ENCODE peak calls at places on chromosomes 2 and 18, in seven cellular contexts. One of them, this sample, is unnamed.

GRCh38 chr2:120609826-120610395 is 125.8 kb upstream of the GLI2 start:
- DNase-seq in SK-N-SH: no peak
- DNase-seq in H1: no peak
- DNase-seq in K562: no peak
- DNase-seq in HCT116: no peak
- DNase-seq in GM12878: no peak
- DNase-seq in HepG2: no peak
- DNase-seq in this sample: no peak

GRCh38 chr18:68152770-68153169 is 562.1 kb downstream of the TMX3 start:
- DNase-seq in SK-N-SH: no peak
- DNase-seq in H1: peak; percentile 41
- DNase-seq in K562: no peak
- DNase-seq in HCT116: no peak
- DNase-seq in GM12878: no peak
- DNase-seq in HepG2: peak; percentile 1
- DNase-seq in this sample: peak; percentile 53

GRCh38 chr2:219169950-219170654 is at the start of gene SLC23A3:
- DNase-seq in SK-N-SH: no peak
- DNase-seq in H1: no peak
- DNase-seq in K562: no peak
- DNase-seq in HCT116: no peak
- DNase-seq in GM12878: no peak
- DNase-seq in HepG2: no peak
- DNase-seq in this sample: no peak

GRCh38 chr2:140454717-140455116 is 1674.5 kb upstream of the NXPH2 start:
- DNase-seq in SK-N-SH: no peak
- DNase-seq in H1: no peak
- DNase-seq in K562: no peak
- DNase-seq in HCT116: peak; percentile 27
- DNase-seq in GM12878: no peak
- DNase-seq in HepG2: no peak
- DNase-seq in this sample: no peak

GRCh38 chr18:64713284-64713683 is 564.4 kb upstream of the LINC00305 start:
- DNase-seq in SK-N-SH: no peak
- DNase-seq in H1: no peak
- DNase-seq in K562: no peak
- DNase-seq in HCT116: no peak
- DNase-seq in GM12878: peak; percentile 24
- DNase-seq in HepG2: no peak
- DNase-seq in this sample: no peak

GRCh38 chr2:216761119-216761518 is 65.8 kb upstream of the IGFBP5 start:
- DNase-seq in SK-N-SH: no peak
- DNase-seq in H1: no peak
- DNase-seq in K562: no peak
- DNase-seq in HCT116: no peak
- DNase-seq in GM12878: no peak
- DNase-seq in HepG2: no peak
- DNase-seq in this sample: no peak

GRCh38 chr2:11104794-11105660 is 50.2 kb upstream of the SLC66A3 start:
- DNase-seq in SK-N-SH: no peak
- DNase-seq in H1: no peak
- DNase-seq in K562: no peak
- DNase-seq in HCT116: no peak
- DNase-seq in GM12878: no peak
- DNase-seq in HepG2: no peak
- DNase-seq in this sample: no peak

GRCh38 chr2:172927381-172928357 is 148.0 kb upstream of the MAP3K20 start:
- DNase-seq in SK-N-SH: no peak
- DNase-seq in H1: no peak
- DNase-seq in K562: no peak
- DNase-seq in HCT116: no peak
- DNase-seq in GM12878: no peak
- DNase-seq in HepG2: no peak
- DNase-seq in this sample: no peak

GRCh38 chr18:51028201-51028805 is 1.7 kb upstream of the SMAD4 start:
- DNase-seq in SK-N-SH: no peak
- DNase-seq in H1: no peak
- DNase-seq in K562: no peak
- DNase-seq in HCT116: peak; percentile 16
- DNase-seq in GM12878: no peak
- DNase-seq in HepG2: peak; percentile 65
- DNase-seq in this sample: no peak

GRCh38 chr2:192535956-192536685 is 341.4 kb upstream of the TMEFF2 start:
- DNase-seq in SK-N-SH: no peak
- DNase-seq in H1: no peak
- DNase-seq in K562: no peak
- DNase-seq in HCT116: no peak
- DNase-seq in GM12878: no peak
- DNase-seq in HepG2: no peak
- DNase-seq in this sample: no peak

GRCh38 chr2:30382995-30383394 is 64.1 kb upstream of the LCLAT1 start:
- DNase-seq in SK-N-SH: no peak
- DNase-seq in H1: no peak
- DNase-seq in K562: no peak
- DNase-seq in HCT116: no peak
- DNase-seq in GM12878: no peak
- DNase-seq in HepG2: no peak
- DNase-seq in this sample: no peak

GRCh38 chr18:47191956-47192355 is 15.8 kb upstream of the IER3IP1 start:
- DNase-seq in SK-N-SH: no peak
- DNase-seq in H1: no peak
- DNase-seq in K562: no peak
- DNase-seq in HCT116: no peak
- DNase-seq in GM12878: no peak
- DNase-seq in HepG2: peak; percentile 32
- DNase-seq in this sample: no peak

GRCh38 chr2:205706769-205707375 is 24.6 kb downstream of the NRP2 start:
- DNase-seq in SK-N-SH: no peak
- DNase-seq in H1: no peak
- DNase-seq in K562: no peak
- DNase-seq in HCT116: no peak
- DNase-seq in GM12878: peak; percentile 84
- DNase-seq in HepG2: no peak
- DNase-seq in this sample: no peak

GRCh38 chr2:12702661-12703121 is 14.0 kb upstream of the TRIB2 start:
- DNase-seq in SK-N-SH: no peak
- DNase-seq in H1: no peak
- DNase-seq in K562: no peak
- DNase-seq in HCT116: no peak
- DNase-seq in GM12878: no peak
- DNase-seq in HepG2: no peak
- DNase-seq in this sample: no peak
- TF ChIP-seq JUND in SK-N-SH: no peak
- TF ChIP-seq JUND in H1: no peak
- TF ChIP-seq JUND in K562: no peak
- TF ChIP-seq JUND in HCT116: no peak
- TF ChIP-seq JUND in GM12878: no peak
- TF ChIP-seq JUND in HepG2: no peak
- TF ChIP-seq JUND in this sample: no peak

GRCh38 chr18:36688020-36688965 is 140.5 kb downstream of the TPGS2 start:
- DNase-seq in SK-N-SH: peak; percentile 70
- DNase-seq in H1: no peak
- DNase-seq in K562: peak; percentile 79
- DNase-seq in HCT116: peak; percentile 52
- DNase-seq in GM12878: peak; percentile 9
- DNase-seq in HepG2: peak; percentile 52
- DNase-seq in this sample: peak; percentile 26
- TF ChIP-seq JUND in SK-N-SH: no peak
- TF ChIP-seq JUND in H1: no peak
- TF ChIP-seq JUND in K562: no peak
- TF ChIP-seq JUND in HCT116: no peak
- TF ChIP-seq JUND in GM12878: no peak
- TF ChIP-seq JUND in HepG2: no peak
- TF ChIP-seq JUND in this sample: no peak

GRCh38 chr2:96930351-96931015 is 55.9 kb downstream of the FAM178B start:
- DNase-seq in SK-N-SH: no peak
- DNase-seq in H1: no peak
- DNase-seq in K562: no peak
- DNase-seq in HCT116: no peak
- DNase-seq in GM12878: no peak
- DNase-seq in HepG2: no peak
- DNase-seq in this sample: no peak

GRCh38 chr2:96931461-96931860 is 54.9 kb downstream of the FAM178B start:
- DNase-seq in SK-N-SH: no peak
- DNase-seq in H1: no peak
- DNase-seq in K562: no peak
- DNase-seq in HCT116: no peak
- DNase-seq in GM12878: no peak
- DNase-seq in HepG2: no peak
- DNase-seq in this sample: no peak

GRCh38 chr2:96933528-96933927 is 52.9 kb downstream of the FAM178B start:
- DNase-seq in SK-N-SH: peak; percentile 44
- DNase-seq in H1: no peak
- DNase-seq in K562: no peak
- DNase-seq in HCT116: no peak
- DNase-seq in GM12878: no peak
- DNase-seq in HepG2: no peak
- DNase-seq in this sample: peak; percentile 12

GRCh38 chr2:96934096-96934495 is 52.3 kb downstream of the FAM178B start:
- DNase-seq in SK-N-SH: no peak
- DNase-seq in H1: no peak
- DNase-seq in K562: no peak
- DNase-seq in HCT116: no peak
- DNase-seq in GM12878: no peak
- DNase-seq in HepG2: no peak
- DNase-seq in this sample: no peak

GRCh38 chr2:96931966-96932365 is 54.4 kb downstream of the FAM178B start:
- DNase-seq in SK-N-SH: no peak
- DNase-seq in H1: no peak
- DNase-seq in K562: no peak
- DNase-seq in HCT116: no peak
- DNase-seq in GM12878: no peak
- DNase-seq in HepG2: no peak
- DNase-seq in this sample: no peak
- TF ChIP-seq JUND in SK-N-SH: no peak
- TF ChIP-seq JUND in H1: no peak
- TF ChIP-seq JUND in K562: no peak
- TF ChIP-seq JUND in HCT116: no peak
- TF ChIP-seq JUND in GM12878: no peak
- TF ChIP-seq JUND in HepG2: no peak
- TF ChIP-seq JUND in this sample: no peak

GRCh38 chr18:49001111-49001510 is 50.3 kb upstream of the SMAD7 start:
- DNase-seq in SK-N-SH: no peak
- DNase-seq in H1: no peak
- DNase-seq in K562: no peak
- DNase-seq in HCT116: no peak
- DNase-seq in GM12878: no peak
- DNase-seq in HepG2: no peak
- DNase-seq in this sample: no peak
- TF ChIP-seq JUND in SK-N-SH: no peak
- TF ChIP-seq JUND in H1: no peak
- TF ChIP-seq JUND in K562: no peak
- TF ChIP-seq JUND in HCT116: no peak
- TF ChIP-seq JUND in GM12878: no peak
- TF ChIP-seq JUND in HepG2: no peak
- TF ChIP-seq JUND in this sample: no peak

DNA sequence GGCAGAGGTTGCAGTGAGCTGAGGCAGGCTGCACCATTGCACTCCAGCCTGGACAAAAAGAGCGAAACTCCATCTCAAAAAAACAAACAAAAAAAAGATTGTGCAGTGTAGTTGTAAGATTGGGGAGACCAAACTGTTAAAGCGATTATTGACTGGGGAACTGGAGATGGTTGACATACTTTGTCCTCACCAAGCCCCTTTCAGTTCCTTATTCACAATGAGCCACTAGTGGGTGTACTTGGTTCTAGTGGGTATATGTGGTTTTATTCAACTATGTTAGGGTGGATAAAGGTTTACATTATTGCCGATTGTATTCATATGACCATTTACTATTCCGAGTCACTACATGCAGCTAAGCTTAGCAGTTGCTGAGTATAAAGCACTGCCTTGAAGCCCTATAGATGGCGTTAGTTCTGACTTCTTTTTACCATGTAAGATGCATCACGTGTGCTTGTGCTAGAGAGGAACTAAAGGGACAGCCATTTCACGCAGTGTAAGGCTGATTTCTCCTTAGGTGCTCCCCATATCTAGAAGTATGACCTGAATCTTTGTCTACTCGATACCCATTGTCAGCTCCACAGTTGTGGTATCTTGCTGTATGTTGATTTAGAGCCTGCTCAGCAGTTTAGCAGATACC is 12.1 kb downstream of the EIF4E2 start:
- DNase-seq in SK-N-SH: no peak
- DNase-seq in H1: no peak
- DNase-seq in K562: no peak
- DNase-seq in HCT116: no peak
- DNase-seq in GM12878: no peak
- DNase-seq in HepG2: no peak
- DNase-seq in this sample: peak; percentile 32
- TF ChIP-seq JUND in SK-N-SH: no peak
- TF ChIP-seq JUND in H1: no peak
- TF ChIP-seq JUND in K562: no peak
- TF ChIP-seq JUND in HCT116: no peak
- TF ChIP-seq JUND in GM12878: no peak
- TF ChIP-seq JUND in HepG2: no peak
- TF ChIP-seq JUND in this sample: no peak